ENCODE peak calls at places on chromosomes 11 and 22, in nine cellular contexts. T, B, W, O, J, G, N, Z and F are unnamed samples.

GRCh38 chr22:50186789-50187523 is 1.2 kb downstream of the TRABD start:
- DNase-seq in T (no peak), B (no peak), W (no peak), O (peak), J (no peak), G (peak), N (no peak), Z (peak), F (no peak)

GRCh38 chr11:32312865-32313403 is 122.4 kb downstream of the WT1 start:
- DNase-seq in T (peak), B (peak), W (peak), O (peak), J (no peak), G (peak), N (no peak), Z (peak), F (peak)

GRCh38 chr11:91489989-91490388 is 734.6 kb upstream of the FAT3 start:
- DNase-seq in T (no peak), B (no peak), W (no peak), O (no peak), J (no peak), G (no peak), N (no peak), Z (no peak), F (no peak)

GRCh38 chr11:57087966-57088365 is 93.8 kb upstream of the LRRC55 start:
- DNase-seq in T (no peak), B (no peak), W (no peak), O (no peak), J (no peak), G (no peak), N (no peak), Z (no peak), F (no peak)

GRCh38 chr11:121465709-121466062 is 12.9 kb upstream of the SORL1-AS1 start:
- DNase-seq in T (no peak), B (no peak), W (no peak), O (peak), J (no peak), G (no peak), N (peak), Z (no peak), F (no peak)

GRCh38 chr11:1854949-1855885 is 2.3 kb downstream of the LSP1 start:
- DNase-seq in T (no peak), B (no peak), W (no peak), O (no peak), J (no peak), G (no peak), N (no peak), Z (no peak), F (no peak)

GRCh38 chr11:87878373-87878779 is 296.9 kb downstream of the RAB38 start:
- DNase-seq in T (peak), B (peak), W (peak), O (no peak), J (peak), G (peak), N (no peak), Z (peak), F (peak)

GRCh38 chr11:120009938-120010337 is 128.0 kb downstream of the TRIM29 start:
- DNase-seq in T (no peak), B (no peak), W (no peak), O (no peak), J (no peak), G (no peak), N (no peak), Z (no peak), F (no peak)

GRCh38 chr11:78350101-78350645 is 67.4 kb downstream of the GAB2 start:
- DNase-seq in T (no peak), B (peak), W (peak), O (peak), J (no peak), G (no peak), N (no peak), Z (peak), F (no peak)

GRCh38 chr11:1935156-1936071 is 11.7 kb upstream of the MRPL23 start:
- DNase-seq in T (no peak), B (no peak), W (no peak), O (no peak), J (no peak), G (no peak), N (peak), Z (no peak), F (no peak)

GRCh38 chr11:104075091-104075490 is 38.7 kb downstream of the DDI1 start:
- DNase-seq in T (no peak), B (no peak), W (no peak), O (no peak), J (no peak), G (no peak), N (no peak), Z (no peak), F (no peak)

GRCh38 chr22:37545703-37546435 is 14.4 kb upstream of the CDC42EP1 start:
- DNase-seq in T (no peak), B (peak), W (peak), O (peak), J (peak), G (peak), N (peak), Z (peak), F (peak)

GRCh38 chr11:70536051-70536877 is 137.9 kb downstream of the CTTN start:
- DNase-seq in T (no peak), B (no peak), W (no peak), O (peak), J (no peak), G (no peak), N (no peak), Z (no peak), F (no peak)

GRCh38 chr22:49392247-49392646 is 435.4 kb downstream of the BRD1 start:
- DNase-seq in T (no peak), B (no peak), W (no peak), O (no peak), J (no peak), G (no peak), N (no peak), Z (no peak), F (no peak)

GRCh38 chr11:22491826-22492225 is 133.8 kb downstream of the FANCF start:
- DNase-seq in T (no peak), B (no peak), W (no peak), O (no peak), J (no peak), G (no peak), N (peak), Z (peak), F (peak)

GRCh38 chr22:22342697-22343602 is 98.4 kb downstream of the VPREB1 start:
- DNase-seq in T (peak), B (no peak), W (peak), O (peak), J (no peak), G (peak), N (peak), Z (no peak), F (peak)

GRCh38 chr11:38562562-38562961 is 1964.5 kb upstream of the RAG2 start:
- DNase-seq in T (no peak), B (no peak), W (no peak), O (no peak), J (no peak), G (peak), N (no peak), Z (no peak), F (no peak)

GRCh38 chr11:832529-833113 is at the start of gene CD151:
- DNase-seq in T (no peak), B (no peak), W (peak), O (peak), J (no peak), G (peak), N (peak), Z (peak), F (peak)

GRCh38 chr11:130002352-130002845 is at the start of gene PRDM10:
- DNase-seq in T (peak), B (peak), W (no peak), O (peak), J (peak), G (peak), N (peak), Z (peak), F (peak)

GRCh38 chr22:44378380-44378779 is 65.6 kb upstream of the SHISAL1 start:
- DNase-seq in T (no peak), B (no peak), W (no peak), O (no peak), J (no peak), G (no peak), N (no peak), Z (no peak), F (no peak)

GRCh38 chr22:43293661-43294392 is 49.3 kb downstream of the SCUBE1 start:
- DNase-seq in T (no peak), B (peak), W (peak), O (peak), J (no peak), G (peak), N (peak), Z (peak), F (no peak)

GRCh38 chr22:19429950-19430889 is 1.3 kb downstream of the HIRA start:
- DNase-seq in T (no peak), B (no peak), W (peak), O (peak), J (no peak), G (peak), N (peak), Z (peak), F (no peak)

GRCh38 chr11:83319346-83319745 is 33.2 kb upstream of the CCDC90B start:
- DNase-seq in T (no peak), B (no peak), W (no peak), O (no peak), J (no peak), G (no peak), N (no peak), Z (no peak), F (no peak)

GRCh38 chr22:37716708-37717107 is 19.9 kb downstream of the TRIOBP start:
- DNase-seq in T (no peak), B (no peak), W (no peak), O (no peak), J (peak), G (peak), N (no peak), Z (peak), F (no peak)

GRCh38 chr11:26134481-26135355 is 197.2 kb upstream of the ANO3 start:
- DNase-seq in T (no peak), B (no peak), W (peak), O (no peak), J (no peak), G (peak), N (peak), Z (peak), F (peak)

GRCh38 chr11:44852159-44852707 is 98.5 kb downstream of the TP53I11 start:
- DNase-seq in T (no peak), B (no peak), W (no peak), O (no peak), J (no peak), G (peak), N (no peak), Z (peak), F (no peak)

GRCh38 chr22:19723165-19723989 is at the start of gene GP1BB:
- DNase-seq in T (no peak), B (no peak), W (peak), O (peak), J (no peak), G (peak), N (peak), Z (no peak), F (peak)

GRCh38 chr11:15123849-15124248 is 9.1 kb downstream of the INSC start:
- DNase-seq in T (peak), B (no peak), W (no peak), O (no peak), J (peak), G (peak), N (no peak), Z (peak), F (no peak)

GRCh38 chr11:69642549-69642912 is 1.6 kb downstream of the CCND1 start:
- DNase-seq in T (no peak), B (no peak), W (peak), O (peak), J (no peak), G (no peak), N (peak), Z (no peak), F (no peak)

GRCh38 chr11:34160791-34161190 is 55.4 kb downstream of the NAT10 start:
- DNase-seq in T (no peak), B (no peak), W (no peak), O (no peak), J (no peak), G (no peak), N (no peak), Z (no peak), F (no peak)

GRCh38 chr11:32034149-32034548 is 56.7 kb upstream of the RCN1 start:
- DNase-seq in T (no peak), B (no peak), W (no peak), O (no peak), J (peak), G (no peak), N (no peak), Z (peak), F (no peak)

GRCh38 chr22:40042312-40042711 is 47.6 kb downstream of the FAM83F start:
- DNase-seq in T (no peak), B (no peak), W (no peak), O (no peak), J (no peak), G (no peak), N (no peak), Z (no peak), F (no peak)

GRCh38 chr11:110147965-110148709 is 54.9 kb downstream of the ZC3H12C start:
- DNase-seq in T (peak), B (no peak), W (peak), O (no peak), J (peak), G (peak), N (no peak), Z (peak), F (no peak)

GRCh38 chr11:32893947-32894827 is 1.6 kb downstream of the QSER1 start:
- DNase-seq in T (peak), B (peak), W (peak), O (peak), J (peak), G (peak), N (peak), Z (peak), F (peak)

GRCh38 chr11:70788247-70789022 is 390.1 kb downstream of the CTTN start:
- DNase-seq in T (peak), B (no peak), W (peak), O (no peak), J (peak), G (peak), N (no peak), Z (peak), F (peak)

GRCh38 chr11:123856444-123856843 is 29.0 kb downstream of the TMEM225 start:
- DNase-seq in T (no peak), B (no peak), W (no peak), O (no peak), J (no peak), G (peak), N (no peak), Z (no peak), F (no peak)

GRCh38 chr11:73308963-73309960 is 1.2 kb downstream of the ARHGEF17 start:
- DNase-seq in T (peak), B (peak), W (peak), O (peak), J (peak), G (no peak), N (peak), Z (peak), F (peak)

GRCh38 chr22:30317778-30318177 is 9.0 kb downstream of the TBC1D10A start:
- DNase-seq in T (no peak), B (no peak), W (no peak), O (no peak), J (no peak), G (no peak), N (no peak), Z (no peak), F (no peak)

DNA sequence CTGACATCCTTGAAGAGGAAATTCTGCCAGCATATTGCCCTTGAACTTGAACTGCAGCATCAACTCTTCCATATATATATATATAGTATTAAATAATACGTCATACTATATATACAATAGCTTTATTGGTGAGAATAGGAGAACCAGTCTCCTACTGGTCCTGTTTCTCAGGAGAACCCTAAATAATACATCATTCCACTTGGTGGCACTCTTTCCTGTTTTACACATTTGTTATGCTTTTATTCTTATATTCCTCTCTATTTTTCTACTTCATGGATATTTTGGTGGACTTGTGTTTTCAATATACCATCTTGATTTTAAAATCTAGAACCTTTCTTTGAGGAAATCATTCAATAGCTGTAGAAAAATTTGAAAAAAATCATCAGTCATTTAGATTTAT is 193.3 kb downstream of the TRPC6 start:
- DNase-seq in T (peak), B (no peak), W (no peak), O (no peak), J (no peak), G (peak), N (no peak), Z (peak), F (no peak)
- TF ChIP-seq CTCF in T (peak), B (no peak), W (no peak), O (no peak), J (no peak), G (peak), N (no peak), Z (peak), F (no peak)

DNA sequence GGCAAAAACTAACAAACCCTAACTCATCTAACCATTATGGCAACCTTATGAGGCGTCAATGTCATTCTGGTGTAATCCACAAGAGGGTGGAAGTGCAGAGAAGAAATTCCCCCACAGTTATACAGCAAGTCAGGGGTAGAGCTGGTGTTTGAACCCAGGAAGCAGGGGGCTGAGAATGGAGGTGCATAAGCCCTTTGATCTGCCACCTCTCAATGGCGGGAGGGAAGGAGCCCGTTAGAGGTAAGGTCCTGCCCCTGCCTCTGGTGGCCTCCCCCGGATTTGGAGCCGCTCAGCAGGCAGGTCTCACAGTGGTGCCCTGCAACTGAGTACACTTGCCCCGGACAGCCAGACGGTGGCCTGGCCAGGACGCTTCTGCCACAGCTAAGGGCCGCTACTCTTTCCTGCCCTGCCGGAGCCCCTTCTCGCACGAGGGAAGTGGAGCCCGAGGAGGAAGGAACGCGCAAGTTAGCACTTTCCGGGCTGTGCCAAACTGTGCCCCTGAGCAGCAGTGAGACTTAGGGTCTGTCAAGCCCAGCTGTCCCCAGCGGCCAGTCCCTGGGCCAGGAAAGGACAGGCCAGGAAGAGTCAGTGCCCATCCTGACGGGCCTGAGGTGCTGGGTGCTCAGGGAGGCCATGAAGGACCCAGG is 1.1 kb downstream of the FXYD2 start:
- DNase-seq in T (no peak), B (peak), W (peak), O (peak), J (no peak), G (no peak), N (no peak), Z (no peak), F (no peak)
- TF ChIP-seq CTCF in T (peak), B (no peak), W (peak), O (no peak), J (no peak), G (peak), N (peak), Z (no peak), F (no peak)

GRCh38 chr22:46781291-46781690 is 18.8 kb downstream of the TBC1D22A start:
- DNase-seq in T (no peak), B (no peak), W (no peak), O (no peak), J (no peak), G (no peak), N (no peak), Z (no peak), F (no peak)
- TF ChIP-seq CTCF in T (no peak), B (no peak), W (no peak), O (no peak), J (no peak), G (no peak), N (no peak), Z (no peak), F (no peak)

DNA sequence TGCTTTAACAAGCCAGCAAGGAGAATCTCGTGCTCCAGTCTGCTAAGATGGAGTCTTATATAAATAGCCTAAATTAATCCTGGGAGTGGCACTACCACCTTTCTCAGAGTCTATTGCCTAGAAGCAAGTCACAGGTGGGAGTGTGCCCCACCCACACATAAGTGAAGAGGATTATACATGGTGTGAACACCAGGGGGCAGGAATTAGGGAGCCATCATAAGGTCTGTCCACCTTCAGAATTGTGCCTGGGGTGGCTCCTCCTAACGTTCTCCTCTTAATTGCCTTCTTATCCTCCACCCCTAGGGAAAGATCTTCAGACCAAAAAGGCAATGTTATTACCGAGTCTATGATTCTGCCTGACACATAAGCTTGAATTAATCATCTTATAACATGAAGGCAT is 276.8 kb upstream of the SESN3 start:
- DNase-seq in T (no peak), B (no peak), W (no peak), O (no peak), J (no peak), G (no peak), N (no peak), Z (no peak), F (no peak)
- TF ChIP-seq CTCF in T (no peak), B (no peak), W (no peak), O (no peak), J (no peak), G (no peak), N (no peak), Z (no peak), F (no peak)

GRCh38 chr22:36497910-36498669 is 8.8 kb downstream of the FOXRED2 start:
- DNase-seq in T (no peak), B (no peak), W (no peak), O (no peak), J (no peak), G (no peak), N (no peak), Z (no peak), F (no peak)

DNA sequence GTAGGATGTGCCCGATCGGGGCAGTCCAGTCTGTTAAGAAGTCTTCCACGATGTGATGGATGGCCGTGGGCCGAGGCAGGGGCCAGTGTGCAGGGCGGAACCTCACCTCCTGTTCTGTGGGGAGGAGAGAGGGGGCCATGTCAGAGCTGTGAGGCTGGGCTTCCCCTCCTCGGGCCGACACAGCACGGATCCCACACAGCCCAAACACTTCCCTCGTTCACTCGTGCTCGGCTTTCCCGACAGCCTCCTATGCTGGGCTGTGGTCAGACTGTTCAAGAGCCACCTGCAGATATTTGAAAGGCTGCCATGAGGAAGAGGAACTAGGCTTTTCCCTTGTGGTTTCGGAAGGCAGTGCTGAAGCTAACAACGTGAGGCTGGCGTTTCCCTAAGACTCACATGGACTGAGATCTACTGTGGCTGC is 12.3 kb upstream of the TXN2 start:
- DNase-seq in T (no peak), B (no peak), W (no peak), O (peak), J (no peak), G (no peak), N (no peak), Z (no peak), F (no peak)
- TF ChIP-seq CTCF in T (no peak), B (no peak), W (no peak), O (no peak), J (no peak), G (no peak), N (no peak), Z (no peak), F (no peak)

DNA sequence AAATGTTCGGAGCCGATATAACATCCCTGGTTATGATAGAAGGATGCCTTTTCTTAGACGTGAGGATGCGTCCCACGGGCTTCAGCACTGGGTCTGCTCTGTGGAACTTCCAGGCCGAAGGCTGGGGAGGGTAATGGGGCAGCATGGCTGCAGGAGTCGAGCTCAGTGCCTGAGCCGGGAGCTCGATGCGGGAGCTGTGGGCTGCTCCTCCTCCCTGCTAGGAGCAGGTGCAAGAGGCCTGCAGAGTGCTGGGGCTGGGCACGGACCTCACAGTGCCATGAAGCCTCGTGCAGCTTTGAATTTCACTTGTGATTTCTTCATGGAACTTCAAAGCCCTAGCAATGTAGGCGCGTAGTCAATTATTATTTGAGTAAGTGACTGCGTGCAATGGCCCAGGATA is 6.0 kb downstream of the TUBA8 start:
- DNase-seq in T (no peak), B (no peak), W (no peak), O (no peak), J (no peak), G (no peak), N (no peak), Z (no peak), F (no peak)
- TF ChIP-seq CTCF in T (no peak), B (no peak), W (no peak), O (no peak), J (no peak), G (no peak), N (no peak), Z (no peak), F (no peak)

GRCh38 chr11:62122076-62122475 is 1.7 kb upstream of the INCENP start:
- DNase-seq in T (peak), B (no peak), W (no peak), O (no peak), J (no peak), G (peak), N (no peak), Z (no peak), F (no peak)
- TF ChIP-seq CTCF in T (peak), B (no peak), W (no peak), O (no peak), J (no peak), G (peak), N (no peak), Z (peak), F (peak)